ENCODE peak calls at places on chromosomes 3 and 15, in five cellular contexts. E is esophagus squamous epithelium, D is AG09309, H is fibroblast of pulmonary artery, W is foreskin fibroblast. P is an unnamed sample.

GRCh38 chr3:87076951-87077350 is 86.0 kb upstream of the VGLL3 start:
- DNase-seq in W (peak), D (peak), E (no peak), H (peak), P (no peak)

GRCh38 chr3:57992430-57993213 is 15.6 kb upstream of the FLNB start:
- DNase-seq in W (no peak), D (no peak), H (no peak), E (no peak), P (no peak)

GRCh38 chr3:52831500-52832301 is 1.2 kb upstream of the ITIH4 start:
- DNase-seq in H (peak), D (peak), W (peak), E (no peak), P (peak)

GRCh38 chr3:50345586-50345985 is at the start of gene ZMYND10:
- DNase-seq in H (peak), D (no peak), E (no peak), W (peak), P (no peak)

GRCh38 chr3:143654906-143655305 is 193.4 kb downstream of the SLC9A9 start:
- DNase-seq in H (no peak), W (peak), D (peak), E (no peak), P (peak)

GRCh38 chr3:15899438-15899837 is 101.7 kb upstream of the ANKRD28 start:
- DNase-seq in D (peak), W (peak), E (no peak), H (peak), P (peak)

GRCh38 chr15:29699791-29700190 is 122.5 kb downstream of the TJP1 start:
- DNase-seq in E (no peak), H (no peak), W (no peak), D (no peak), P (no peak)

GRCh38 chr15:68639926-68640600 is 61.3 kb downstream of the CORO2B start:
- DNase-seq in E (no peak), D (no peak), W (peak), H (peak), P (no peak)

GRCh38 chr3:160379628-160380214 is 19.3 kb downstream of the IFT80 start:
- DNase-seq in E (no peak), W (no peak), D (no peak), H (no peak), P (no peak)

GRCh38 chr3:188584958-188585689 is 431.2 kb downstream of the LPP start:
- DNase-seq in H (peak), D (no peak), E (no peak), W (no peak), P (no peak)

GRCh38 chr3:190307164-190307545 is 15.1 kb downstream of the CLDN1 start:
- DNase-seq in D (no peak), E (no peak), W (no peak), H (no peak), P (no peak)

GRCh38 chr15:25877681-25878080 is 14.6 kb upstream of the ATP10A start:
- DNase-seq in W (no peak), D (no peak), H (no peak), E (no peak), P (no peak)

GRCh38 chr15:53811530-53811929 is 52.1 kb upstream of the WDR72 start:
- DNase-seq in W (no peak), H (peak), E (no peak), D (no peak), P (no peak)

GRCh38 chr3:33287672-33288282 is 10.5 kb downstream of the FBXL2 start:
- DNase-seq in H (no peak), E (no peak), W (no peak), D (no peak), P (no peak)

GRCh38 chr3:81302045-81302444 is 459.4 kb downstream of the GBE1 start:
- DNase-seq in H (peak), D (no peak), W (peak), E (no peak), P (no peak)

DNA sequence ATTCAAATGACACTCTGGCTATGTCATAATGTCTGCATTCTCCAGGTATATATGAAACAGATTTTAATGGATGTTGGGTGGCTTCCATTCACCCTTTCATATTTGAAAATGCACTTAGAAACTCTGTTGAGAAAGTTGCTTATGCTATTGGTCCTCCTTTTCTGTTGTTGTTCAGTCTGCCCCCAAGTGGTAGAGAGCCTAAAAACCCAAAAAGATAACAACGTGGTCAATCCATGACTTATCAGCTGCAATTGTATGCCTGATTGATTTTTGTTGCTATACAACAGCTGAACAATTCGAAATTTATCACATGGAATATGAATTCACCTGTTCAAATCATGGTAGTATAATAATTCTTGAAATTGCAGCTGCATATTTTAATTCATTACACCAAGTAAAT is 279.8 kb downstream of the ROBO2 start:
- DNase-seq in W (peak), D (no peak), E (no peak), H (no peak), P (no peak)
- TF ChIP-seq CTCF in W (peak), D (peak), E (no peak), H (peak), P (peak)

GRCh38 chr15:67095834-67096366 is 30.5 kb downstream of the SMAD3 start:
- DNase-seq in W (no peak), D (no peak), H (no peak), E (no peak), P (no peak)

GRCh38 chr15:67098768-67099282 is 33.4 kb downstream of the SMAD3 start:
- DNase-seq in W (peak), D (no peak), H (no peak), E (no peak), P (no peak)

GRCh38 chr15:67097893-67098740 is 32.7 kb downstream of the SMAD3 start:
- DNase-seq in E (no peak), H (peak), W (peak), D (peak), P (no peak)

GRCh38 chr15:67096536-67097294 is 31.3 kb downstream of the SMAD3 start:
- DNase-seq in E (no peak), D (no peak), H (no peak), W (peak), P (no peak)

DNA sequence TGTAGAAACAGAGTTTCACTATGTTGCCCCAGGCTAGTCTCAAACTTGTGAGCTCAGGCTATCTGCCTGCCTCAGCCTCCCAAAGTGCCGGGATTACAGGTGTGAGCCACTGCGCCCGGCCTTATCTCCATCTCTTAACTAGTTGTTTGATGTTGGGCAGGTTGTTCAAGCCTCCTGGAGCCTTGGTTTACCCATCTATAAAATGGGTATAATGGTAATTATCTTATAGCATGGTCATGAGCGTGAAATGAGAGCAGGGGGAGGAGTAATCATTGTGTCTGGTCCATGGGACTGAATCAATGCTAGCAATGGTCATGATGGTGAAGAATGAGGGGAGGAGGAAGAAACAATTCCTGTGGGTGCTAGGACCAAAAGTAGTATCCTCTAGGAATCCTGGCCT is 32.0 kb downstream of the SMAD3 start:
- DNase-seq in W (no peak), H (no peak), E (no peak), D (no peak), P (no peak)
- H3K4me3 ChIP-seq in W (no peak), H (no peak), E (no peak), D (no peak), P (no peak)

DNA sequence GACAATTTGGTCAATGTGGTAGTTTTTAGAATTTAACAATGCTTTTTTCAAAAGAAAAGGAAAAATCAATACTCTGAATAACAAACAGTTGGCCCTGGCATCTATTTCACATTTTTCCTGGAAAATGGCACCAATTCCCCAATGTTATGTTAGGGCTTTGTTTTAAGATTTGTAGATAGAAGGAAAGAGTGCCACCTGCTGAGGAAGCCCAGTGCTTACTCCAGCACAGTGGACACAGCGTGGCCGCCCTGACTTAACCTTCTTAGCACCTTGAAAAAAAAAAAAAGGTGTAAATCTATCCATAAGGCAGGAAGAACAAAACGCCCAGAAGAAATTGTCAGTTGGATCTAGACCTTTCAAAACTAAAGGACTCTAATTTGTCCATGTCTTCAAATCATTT is 110.7 kb upstream of the CNTN4 start:
- DNase-seq in D (no peak), E (no peak), H (peak), W (no peak), P (no peak)
- TF ChIP-seq CTCF in D (no peak), E (no peak), H (peak), W (no peak), P (peak)

GRCh38 chr3:29279830-29280229 is 1.0 kb upstream of the RBMS3 start:
- DNase-seq in H (peak), D (no peak), W (peak), E (no peak), P (no peak)
- H3K4me3 ChIP-seq in H (peak), D (no peak), W (peak), E (peak), P (peak)

GRCh38 chr3:170485696-170486095 is 67.0 kb downstream of the CLDN11 start:
- DNase-seq in D (no peak), W (no peak), E (no peak), H (no peak), P (no peak)

GRCh38 chr3:170483485-170484262 is 65.0 kb downstream of the CLDN11 start:
- DNase-seq in W (no peak), H (no peak), E (no peak), D (no peak), P (no peak)

GRCh38 chr3:170484869-170485268 is 66.2 kb downstream of the CLDN11 start:
- DNase-seq in W (no peak), D (no peak), H (no peak), E (no peak), P (no peak)

GRCh38 chr3:170486398-170486797 is 67.7 kb downstream of the CLDN11 start:
- DNase-seq in W (no peak), D (no peak), E (no peak), H (no peak), P (no peak)

DNA sequence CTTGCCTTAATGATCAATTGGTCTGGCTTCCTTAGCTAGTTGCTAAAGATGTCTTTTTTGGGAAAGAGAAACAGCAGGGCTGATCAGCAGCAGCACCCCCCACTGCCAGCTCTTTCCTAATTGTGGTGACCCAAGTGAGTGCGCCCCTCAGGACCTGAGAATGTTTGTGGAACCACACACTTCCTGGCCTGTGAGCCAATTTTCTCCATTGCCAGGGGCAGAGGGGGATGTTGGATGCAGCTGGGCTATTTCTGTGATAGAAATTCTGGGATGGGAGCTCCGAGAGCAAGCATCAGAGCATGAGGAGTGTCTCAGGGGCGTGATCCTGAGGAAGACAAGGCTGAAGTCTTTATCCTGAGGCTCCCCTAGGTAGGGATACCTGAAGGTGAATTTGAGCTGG is 66.6 kb downstream of the CLDN11 start:
- DNase-seq in D (no peak), W (peak), E (no peak), H (no peak), P (no peak)
- TF ChIP-seq CTCF in D (no peak), W (no peak), E (no peak), H (no peak), P (no peak)

DNA sequence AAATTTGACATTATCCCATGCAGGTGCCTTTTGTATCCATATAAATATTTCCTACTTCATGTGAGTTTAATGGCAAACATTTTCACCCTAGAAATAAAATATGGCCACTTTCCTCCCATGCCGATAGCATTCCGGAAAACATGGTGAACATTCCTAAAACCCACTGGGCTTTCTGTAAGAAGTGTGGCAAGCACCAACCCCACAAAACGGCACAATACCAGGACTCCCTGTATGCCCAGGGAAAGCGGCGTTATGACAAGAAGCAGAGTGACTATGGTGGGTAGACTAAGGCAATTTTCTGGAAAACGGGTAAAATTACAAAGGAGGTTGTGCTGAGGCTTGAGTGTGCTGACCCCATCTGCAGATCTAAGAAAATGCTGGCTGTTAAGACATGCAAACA is 7.6 kb downstream of the ANXA2 start:
- DNase-seq in D (no peak), E (no peak), H (no peak), W (peak), P (no peak)
- H3K4me3 ChIP-seq in D (peak), E (peak), H (peak), W (peak), P (peak)

DNA sequence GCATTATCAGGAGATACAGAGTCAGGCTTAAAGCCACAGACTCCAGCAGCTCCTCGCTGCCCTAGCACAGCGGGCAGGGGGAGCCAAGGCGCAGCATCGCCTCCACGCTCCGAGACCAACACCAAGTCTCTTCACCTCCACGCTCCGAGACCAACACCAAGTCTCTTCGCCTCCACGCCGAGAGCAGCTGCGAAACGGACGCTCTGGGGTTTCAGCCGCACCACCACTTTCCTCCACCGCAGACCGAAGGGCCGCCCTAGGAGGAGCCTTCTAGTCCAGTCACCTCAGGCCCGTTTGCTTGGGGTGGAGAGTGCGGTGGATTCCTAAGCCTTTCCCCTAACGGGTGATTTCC is 678 bp downstream of the DMXL2 start:
- DNase-seq in W (peak), D (no peak), E (no peak), H (peak), P (no peak)
- TF ChIP-seq CTCF in W (peak), D (peak), E (no peak), H (peak), P (peak)

P was measured in epithelial cell of proximal tubule.